ENCODE peak calls at places on chromosomes 6 and 20, in nine cellular contexts. Z is trophoblast cell, O is GM23248, B is Peyer's patch, M is adipocyte, Q is PC-3, T is heart left ventricle, R is neuronal stem cell, D is mesenchymal stem cell. C is an unnamed sample.

GRCh38 chr6:34816635-34817301 is 24.9 kb downstream of the BLTP3A start:
- DNase-seq in T (no peak), B (no peak), M (no peak), D (no peak), Z (no peak), O (no peak), Q (no peak), R (no peak), C (no peak)

GRCh38 chr6:115969207-115969929 is 91.3 kb downstream of the FRK start:
- DNase-seq in Z (no peak), T (peak; percentile 24), B (no peak), Q (no peak), D (peak; percentile 4), M (peak; percentile 18), R (peak; percentile 29), O (peak; percentile 7), C (no peak)

GRCh38 chr6:2403546-2403945 is 158.1 kb upstream of the GMDS start:
- DNase-seq in O (no peak), R (no peak), Q (no peak), D (no peak), T (no peak), B (no peak), M (no peak), Z (no peak), C (no peak)

GRCh38 chr6:68497927-68498326 is 137.2 kb upstream of the ADGRB3 start:
- DNase-seq in O (no peak), B (no peak), Q (peak; percentile 71), Z (no peak), D (no peak), R (no peak), M (no peak), T (no peak), C (no peak)

GRCh38 chr20:9590189-9590588 is 75.8 kb downstream of the LAMP5 start:
- DNase-seq in T (no peak), Q (peak; percentile 99), Z (no peak), D (peak; percentile 48), B (no peak), M (peak; percentile 31), O (peak; percentile 17), R (no peak), C (no peak)

GRCh38 chr20:45646898-45647297 is 15.8 kb upstream of the WFDC9 start:
- DNase-seq in T (no peak), R (no peak), B (no peak), Q (no peak), Z (no peak), O (no peak), D (no peak), M (no peak), C (no peak)

GRCh38 chr6:20837189-20837588 is 302.9 kb downstream of the CDKAL1 start:
- DNase-seq in O (no peak), R (no peak), Z (no peak), B (no peak), T (no peak), Q (no peak), D (no peak), M (no peak), C (no peak)

GRCh38 chr20:9510926-9511325 is 3.5 kb upstream of the LAMP5 start:
- DNase-seq in Z (no peak), T (no peak), B (no peak), Q (no peak), O (no peak), R (no peak), M (no peak), D (no peak), C (no peak)

GRCh38 chr20:17835240-17835940 is 133.2 kb downstream of the SNX5 start:
- DNase-seq in Q (peak; percentile 97), T (peak; percentile 76), B (no peak), D (peak; percentile 83), M (peak; percentile 91), R (no peak), Z (peak; percentile 89), O (peak; percentile 95), C (no peak)

GRCh38 chr6:33433560-33434191 is 13.8 kb downstream of the SYNGAP1 start:
- DNase-seq in Z (no peak), R (no peak), M (peak; percentile 38), D (peak; percentile 80), O (no peak), B (no peak), Q (no peak), T (peak; percentile 72), C (no peak)

GRCh38 chr20:36794116-36794474 is 20.5 kb upstream of the DSN1 start:
- DNase-seq in R (no peak), D (no peak), Q (no peak), Z (no peak), O (no peak), B (no peak), M (no peak), T (no peak), C (no peak)

GRCh38 chr6:29737707-29738630 is 14.7 kb downstream of the HLA-F start:
- DNase-seq in O (peak; percentile 83), D (peak; percentile 61), Z (peak; percentile 71), R (peak; percentile 40), Q (peak; percentile 82), T (peak; percentile 73), B (peak; percentile 71), M (peak; percentile 78), C (peak; percentile 72)

GRCh38 chr6:79710127-79710526 is 79.0 kb downstream of the SH3BGRL2 start:
- DNase-seq in Q (no peak), M (no peak), Z (no peak), B (no peak), T (no peak), R (no peak), O (no peak), D (no peak), C (no peak)

GRCh38 chr20:33024263-33024601 is 7.2 kb upstream of the BPIFB6 start:
- DNase-seq in R (no peak), Q (no peak), B (no peak), T (no peak), O (no peak), M (no peak), Z (no peak), D (no peak), C (no peak)

GRCh38 chr6:113203135-113203534 is 654.0 kb upstream of the MARCKS start:
- DNase-seq in T (no peak), Z (no peak), R (no peak), B (no peak), M (no peak), O (no peak), Q (no peak), D (no peak), C (no peak)

GRCh38 chr6:108211676-108212075 is 45.9 kb downstream of the NR2E1 start:
- DNase-seq in Z (no peak), Q (peak; percentile 35), R (no peak), O (no peak), B (no peak), D (no peak), T (no peak), M (no peak), C (peak; percentile 28)

GRCh38 chr20:24987873-24988835 is 4.4 kb downstream of the APMAP start:
- DNase-seq in T (no peak), R (no peak), O (no peak), B (no peak), Z (no peak), D (no peak), M (no peak), Q (no peak), C (peak; percentile 14)

GRCh38 chr6:155434117-155434516 is 21.5 kb downstream of the NOX3 start:
- DNase-seq in O (no peak), Z (no peak), B (no peak), T (no peak), Q (no peak), D (peak; percentile 8), R (no peak), M (no peak), C (no peak)

GRCh38 chr20:56160956-56161355 is 87.6 kb upstream of the MC3R start:
- DNase-seq in B (no peak), T (no peak), R (no peak), Q (no peak), M (no peak), Z (no peak), O (no peak), D (no peak), C (no peak)
- H3K9me3 ChIP-seq in B (no peaks in the 10 kb centered on the region), T (no peaks in the 10 kb centered on the region), R (no peaks in the 10 kb centered on the region), Q (no peaks in the 10 kb centered on the region), M (no peaks in the 10 kb centered on the region), Z (peaks cover 3% of the 10 kb centered on the region), O (no peaks in the 10 kb centered on the region), D (peaks cover 3% of the 10 kb centered on the region), C (peaks cover 5% of the 10 kb centered on the region)

GRCh38 chr6:151101116-151101810 is 138.5 kb upstream of the AKAP12 start:
- DNase-seq in B (no peak), O (no peak), T (no peak), Q (no peak), M (peak; percentile 57), D (peak; percentile 60), R (no peak), Z (no peak), C (no peak)
- H3K36me3 ChIP-seq in B (no peaks in the 10 kb centered on the region), O (peaks cover 40% of the 10 kb centered on the region), T (no peaks in the 10 kb centered on the region), Q (peaks cover 6% of the 10 kb centered on the region), M (peaks cover 9% of the 10 kb centered on the region), D (peaks cover 11% of the 10 kb centered on the region), R (peaks cover 29% of the 10 kb centered on the region), Z (peaks cover 7% of the 10 kb centered on the region), C (no peaks in the 10 kb centered on the region)

DNA sequence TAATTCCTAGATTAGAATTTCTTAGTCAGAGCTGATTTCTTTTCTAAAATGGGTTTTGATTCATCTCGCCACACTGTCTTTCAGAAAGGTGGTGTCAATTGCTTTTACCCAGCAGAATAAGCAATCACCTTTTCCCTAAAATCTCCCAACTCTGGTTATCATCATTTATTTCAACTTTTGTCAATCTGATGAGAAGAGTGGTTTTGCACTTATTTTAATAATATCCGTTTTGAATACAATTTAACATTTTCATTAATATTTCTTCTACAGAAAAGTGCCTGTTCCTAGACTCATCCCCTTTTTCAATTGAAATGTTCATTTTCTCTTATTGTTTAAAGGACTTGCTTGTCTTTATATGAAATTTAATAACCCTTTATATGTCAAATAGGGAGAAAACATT is 8.2 kb upstream of the NCR2 start:
- DNase-seq in T (no peak), Z (no peak), Q (no peak), O (no peak), M (no peak), D (no peak), R (no peak), B (no peak), C (no peak)
- H3K9me3 ChIP-seq in T (no peaks in the 10 kb centered on the region), Z (no peaks in the 10 kb centered on the region), Q (no peaks in the 10 kb centered on the region), O (no peaks in the 10 kb centered on the region), M (no peaks in the 10 kb centered on the region), D (no peaks in the 10 kb centered on the region), R (no peaks in the 10 kb centered on the region), B (no peaks in the 10 kb centered on the region), C (no peaks in the 10 kb centered on the region)

DNA sequence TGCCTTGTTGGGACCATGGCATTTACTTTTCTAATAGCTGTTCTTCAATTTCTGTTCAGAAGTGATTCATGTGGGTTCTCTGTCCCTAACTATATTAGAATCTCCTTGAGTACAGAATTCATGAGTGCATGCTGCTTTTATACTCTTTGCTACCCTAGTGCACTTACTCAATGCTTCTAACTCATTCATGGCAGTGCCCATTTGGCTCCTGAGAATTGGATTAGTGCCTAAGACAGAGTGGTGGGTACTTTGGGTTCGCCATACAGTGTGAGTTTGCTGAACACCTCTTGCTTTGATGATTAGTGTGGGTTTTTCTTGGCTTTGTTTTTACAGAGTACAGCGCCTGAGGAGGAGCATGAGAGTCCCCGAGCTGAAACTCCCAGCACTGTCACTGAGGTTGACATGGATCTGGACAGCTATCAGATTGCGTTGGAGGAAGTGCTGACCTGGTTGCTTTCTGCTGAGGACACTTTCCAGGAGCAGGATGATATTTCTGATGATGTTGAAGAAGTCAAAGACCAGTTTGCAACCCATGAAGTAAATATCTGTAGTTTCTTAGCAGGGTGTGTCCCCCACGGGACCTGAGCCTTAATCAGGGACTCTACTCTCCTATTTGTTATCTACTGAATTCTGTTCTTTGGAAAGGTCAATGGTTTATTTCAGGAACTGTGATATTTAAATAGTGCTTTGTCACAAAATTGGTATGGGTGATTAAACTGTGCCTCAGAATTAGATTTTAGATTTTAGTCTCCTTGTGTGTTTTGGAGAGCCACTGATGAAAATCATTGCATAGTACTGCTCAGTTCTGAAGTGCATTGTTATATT is 150.7 kb downstream of the UTRN start:
- DNase-seq in R (no peak), M (no peak), Q (no peak), Z (no peak), O (no peak), D (no peak), B (no peak), T (no peak), C (no peak)
- H3K36me3 ChIP-seq in R (peaks cover 79% of the 10 kb centered on the region), M (peaks cover 65% of the 10 kb centered on the region), Q (peaks cover 29% of the 10 kb centered on the region), Z (peaks cover 9% of the 10 kb centered on the region), O (peaks cover 47% of the 10 kb centered on the region), D (peaks cover 13% of the 10 kb centered on the region), B (no peaks in the 10 kb centered on the region), T (peaks cover 68% of the 10 kb centered on the region), C (peaks cover 4% of the 10 kb centered on the region)